ENCODE peak calls at places on chromosome 12, in nine cellular contexts. N is naive thymus-derived CD4-positive, alpha-beta T cell; H is psoas muscle; E is heart right ventricle; K is spleen; T is CD8-positive, alpha-beta memory T cell; J is uterus; B is left ventricle myocardium inferior; I is astrocyte. R is an unnamed sample.
A peak's percentile ranks its signal among the peaks of the same experiment; 100 is the strongest.

GRCh38 chr12:102879144-102879763 is 37.8 kb downstream of the PAH start:
- DNase-seq in T (no peak), E (no peak), I (peak; percentile 6), N (no peak), H (peak; percentile 57), J (peak; percentile 41), K (no peak), B (peak; percentile 22), R (peak; percentile 25)

GRCh38 chr12:96233168-96233567 is 39.0 kb downstream of the ELK3 start:
- DNase-seq in T (no peak), N (no peak), E (no peak), I (no peak), B (no peak), J (peak; percentile 88), H (peak; percentile 74), K (no peak), R (no peak)

GRCh38 chr12:1083888-1084262 is 92.9 kb downstream of the ERC1 start:
- DNase-seq in J (peak; percentile 38), H (no peak), T (no peak), I (peak; percentile 82), E (no peak), N (no peak), B (no peak), K (no peak), R (no peak)

GRCh38 chr12:106188249-106188648 is 49.5 kb upstream of the NUAK1 start:
- DNase-seq in H (no peak), I (no peak), N (no peak), E (no peak), B (no peak), T (no peak), J (peak; percentile 25), K (no peak), R (no peak)

GRCh38 chr12:76137611-76138010 is 53.1 kb upstream of the NAP1L1 start:
- DNase-seq in B (no peak), E (no peak), I (peak; percentile 71), J (no peak), N (no peak), K (no peak), T (no peak), H (no peak), R (no peak)

GRCh38 chr12:69070319-69071090 is 137.5 kb upstream of the CPM start:
- DNase-seq in B (peak; percentile 26), T (peak; percentile 34), I (peak; percentile 34), J (peak; percentile 29), K (no peak), H (no peak), N (peak; percentile 58), E (peak; percentile 54), R (peak; percentile 63)

GRCh38 chr12:108881953-108882352 is 2.1 kb downstream of the DAO start:
- DNase-seq in B (no peak), H (no peak), K (peak; percentile 31), I (no peak), T (no peak), E (no peak), N (no peak), J (no peak), R (no peak)

GRCh38 chr12:9761407-9761736 is 671 bp upstream of the CD69 start:
- DNase-seq in K (no peak), I (peak; percentile 12), T (peak; percentile 82), B (no peak), E (no peak), H (no peak), N (peak; percentile 88), J (no peak), R (no peak)

GRCh38 chr12:95859344-95859816 is 628 bp downstream of the SNRPF start:
- DNase-seq in N (no peak), K (no peak), B (no peak), T (no peak), E (no peak), J (no peak), I (peak; percentile 38), H (no peak), R (no peak)

GRCh38 chr12:106197906-106198623 is 49.8 kb downstream of the CKAP4 start:
- DNase-seq in I (no peak), B (no peak), N (no peak), T (no peak), J (no peak), K (no peak), E (no peak), H (no peak), R (no peak)

GRCh38 chr12:27290501-27291168 is 42.0 kb upstream of the BMAL2 start:
- DNase-seq in I (no peak), J (no peak), N (no peak), B (no peak), T (no peak), K (no peak), E (no peak), H (no peak), R (no peak)

GRCh38 chr12:56280849-56281248 is 14.1 kb downstream of the COQ10A start:
- DNase-seq in B (no peak), T (no peak), E (no peak), I (no peak), H (no peak), N (no peak), K (no peak), J (no peak), R (no peak)
- H3K36me3 ChIP-seq in B (peaks cover 97% of the 10 kb centered on the region), T (peaks cover 54% of the 10 kb centered on the region), E (peaks cover 99% of the 10 kb centered on the region), I (peaks cover 46% of the 10 kb centered on the region), H (peaks cover 100% of the 10 kb centered on the region), N (peaks cover 11% of the 10 kb centered on the region), K (peaks cover 98% of the 10 kb centered on the region), J (no peaks in the 10 kb centered on the region), R (peaks cover 93% of the 10 kb centered on the region)

GRCh38 chr12:31877884-31878283 is 81.3 kb upstream of the RESF1 start:
- DNase-seq in J (no peak), B (no peak), T (no peak), E (no peak), N (no peak), H (no peak), K (no peak), I (no peak), R (no peak)

GRCh38 chr12:31872831-31873604 is 86.2 kb upstream of the RESF1 start:
- DNase-seq in H (no peak), B (no peak), J (no peak), T (no peak), I (no peak), K (no peak), E (no peak), N (no peak), R (no peak)

GRCh38 chr12:31876568-31877424 is 82.4 kb upstream of the RESF1 start:
- DNase-seq in B (peak; percentile 16), N (peak; percentile 15), K (no peak), J (no peak), E (peak; percentile 28), I (no peak), T (no peak), H (no peak), R (no peak)

GRCh38 chr12:31874961-31875608 is 84.1 kb upstream of the RESF1 start:
- DNase-seq in N (peak; percentile 74), J (peak; percentile 55), E (peak; percentile 69), K (peak; percentile 84), T (peak; percentile 68), I (peak; percentile 75), H (peak; percentile 57), B (peak; percentile 55), R (peak; percentile 68)

DNA sequence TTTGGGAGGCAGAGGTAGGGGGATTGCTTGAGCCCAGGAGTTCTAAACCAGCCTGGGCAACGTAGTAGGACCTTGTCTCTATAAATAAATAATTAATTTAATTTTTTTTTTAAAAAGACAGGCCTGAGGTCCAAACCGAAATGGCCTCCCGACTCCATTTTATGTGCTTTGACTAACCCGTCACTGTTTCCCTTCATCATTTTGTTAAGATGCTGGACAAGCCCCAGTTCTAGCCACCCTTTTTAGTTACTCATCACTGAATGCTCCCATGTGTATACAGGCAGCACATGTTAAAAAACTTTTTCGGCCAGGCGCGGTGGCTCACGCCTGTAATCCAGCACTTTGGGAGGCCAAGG is 83.6 kb upstream of the RESF1 start:
- DNase-seq in B (no peak), K (no peak), I (no peak), N (no peak), E (no peak), T (no peak), H (no peak), J (no peak), R (no peak)
- H3K27ac ChIP-seq in B (peak overlapping the region; percentile 84), K (peak overlapping the region; percentile 84), I (no peak overlapping the region), N (peak overlapping the region; percentile 90), E (peak overlapping the region; percentile 33), T (no peak overlapping the region), H (no peak overlapping the region), J (no peak overlapping the region), R (peak overlapping the region; percentile 74)

GRCh38 chr12:34371050-34371449 is 348.8 kb downstream of the ALG10 start:
- DNase-seq in K (no peak), J (no peak), H (no peak), B (no peak), I (no peak), E (no peak), N (no peak), T (no peak), R (no peak)
- H3K9me3 ChIP-seq in K (peaks cover 100% of the 10 kb centered on the region), J (peaks cover 9% of the 10 kb centered on the region), H (no peaks in the 10 kb centered on the region), B (peaks cover 99% of the 10 kb centered on the region), I (peaks cover 15% of the 10 kb centered on the region), E (peaks cover 6% of the 10 kb centered on the region), N (no peaks in the 10 kb centered on the region), T (no peaks in the 10 kb centered on the region), R (peaks cover 20% of the 10 kb centered on the region)

DNA sequence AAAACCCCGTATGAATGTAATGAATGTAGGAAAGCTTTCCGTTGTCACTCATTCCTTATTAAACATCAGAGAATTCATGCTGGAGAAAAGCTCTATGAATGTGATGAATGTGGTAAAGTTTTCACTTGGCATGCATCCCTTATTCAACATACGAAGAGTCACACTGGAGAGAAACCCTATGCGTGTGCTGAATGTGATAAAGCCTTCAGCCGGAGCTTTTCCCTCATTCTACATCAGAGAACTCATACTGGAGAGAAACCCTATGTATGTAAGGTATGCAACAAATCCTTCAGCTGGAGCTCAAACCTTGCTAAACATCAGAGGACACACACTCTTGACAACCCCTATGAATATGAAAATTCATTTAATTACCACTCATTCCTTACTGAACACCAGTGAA is 23.8 kb downstream of the ZNF891 start:
- DNase-seq in I (no peak), H (no peak), J (no peak), T (no peak), N (no peak), E (no peak), K (no peak), B (no peak), R (no peak)
- H3K36me3 ChIP-seq in I (peaks cover 40% of the 10 kb centered on the region), H (peaks cover 43% of the 10 kb centered on the region), J (no peaks in the 10 kb centered on the region), T (peaks cover 53% of the 10 kb centered on the region), N (peaks cover 26% of the 10 kb centered on the region), E (peaks cover 55% of the 10 kb centered on the region), K (peaks cover 61% of the 10 kb centered on the region), B (peaks cover 100% of the 10 kb centered on the region), R (no peaks in the 10 kb centered on the region)

DNA sequence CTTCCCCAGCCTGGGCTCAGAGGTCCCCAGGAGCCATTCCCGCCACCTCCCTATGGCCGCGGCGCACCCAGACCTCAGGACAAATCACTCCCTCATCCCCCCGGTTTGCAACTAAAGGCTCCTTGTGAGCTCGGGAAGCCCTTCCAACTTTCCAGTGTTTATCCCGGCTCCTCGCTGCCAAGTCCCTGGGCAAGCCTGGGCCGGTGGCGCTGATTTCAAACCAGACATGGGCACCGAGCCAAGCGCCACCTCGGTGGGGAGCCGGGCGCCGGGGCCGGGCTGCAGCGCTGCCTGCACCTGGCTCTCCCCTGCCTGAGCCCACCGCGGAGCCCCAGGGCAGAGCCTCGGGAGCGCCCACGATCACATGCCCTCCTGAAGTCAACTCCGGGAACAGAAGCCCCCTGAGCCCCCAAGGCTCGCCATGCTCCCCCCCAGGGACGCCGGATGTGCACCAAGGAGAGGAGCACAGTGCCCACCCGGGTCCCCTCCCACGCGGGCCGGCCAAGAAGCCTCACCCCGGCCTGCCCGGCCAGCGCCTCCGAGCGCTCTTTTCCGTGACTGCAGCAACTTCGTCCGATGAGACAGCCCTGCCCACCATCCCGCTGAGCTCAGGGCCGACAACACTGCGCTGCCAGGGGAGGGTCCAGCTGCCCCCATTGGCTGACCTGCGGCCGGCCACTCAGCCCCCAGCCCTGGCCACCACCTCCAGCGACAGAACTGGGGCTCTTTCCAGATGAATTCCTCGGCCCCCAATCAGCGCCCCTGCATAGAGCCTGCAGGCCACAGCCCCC is 50.0 kb downstream of the NCOR2 start:
- DNase-seq in N (no peak), E (peak; percentile 83), J (peak; percentile 69), I (no peak), T (no peak), B (peak; percentile 81), K (no peak), H (peak; percentile 84), R (peak; percentile 61)
- H3K27ac ChIP-seq in N (no peak overlapping the region), E (peak overlapping the region; percentile 99), J (peak overlapping the region; percentile 97), I (peak overlapping the region; percentile 98), T (no peak overlapping the region), B (peak overlapping the region; percentile 100), K (peak overlapping the region; percentile 84), H (peak overlapping the region; percentile 97), R (peak overlapping the region; percentile 65)